ENCODE peak calls at places on chromosomes 16 and 17, in four cellular contexts. One of them, this sample, is unnamed.

GRCh38 chr17:65509032-65509431 is 52.4 kb downstream of the AXIN2 start:
- DNase-seq in mesenchymal stem cell: no peak
- DNase-seq in H9: no peak
- DNase-seq in IMR-90: no peak
- DNase-seq in this sample: no peak

GRCh38 chr17:31391496-31391949 is at the start of gene RAB11FIP4:
- DNase-seq in IMR-90: no peak
- DNase-seq in H9: peak; percentile 47
- DNase-seq in mesenchymal stem cell: peak; percentile 18
- DNase-seq in this sample: no peak

GRCh38 chr17:57523926-57524634 is 221.0 kb downstream of the CCDC182 start:
- DNase-seq in IMR-90: peak; percentile 61
- DNase-seq in H9: no peak
- DNase-seq in mesenchymal stem cell: no peak
- DNase-seq in this sample: no peak

GRCh38 chr17:32871736-32872135 is 5.2 kb downstream of the MYO1D start:
- DNase-seq in mesenchymal stem cell: no peak
- DNase-seq in H9: no peak
- DNase-seq in IMR-90: no peak
- DNase-seq in this sample: no peak

GRCh38 chr16:28495098-28495793 is 803 bp downstream of the APOBR start:
- DNase-seq in H9: no peak
- DNase-seq in mesenchymal stem cell: no peak
- DNase-seq in IMR-90: no peak
- DNase-seq in this sample: no peak

GRCh38 chr17:10170233-10170632 is 28.2 kb downstream of the GAS7 start:
- DNase-seq in H9: no peak
- DNase-seq in mesenchymal stem cell: no peak
- DNase-seq in IMR-90: no peak
- DNase-seq in this sample: no peak

GRCh38 chr17:73160980-73161630 is 3.7 kb upstream of the SSTR2 start:
- DNase-seq in IMR-90: no peak
- DNase-seq in H9: no peak
- DNase-seq in mesenchymal stem cell: no peak
- DNase-seq in this sample: no peak

GRCh38 chr16:18041864-18042834 is 294.4 kb downstream of the NPIPA8 start:
- DNase-seq in IMR-90: no peak
- DNase-seq in H9: no peak
- DNase-seq in mesenchymal stem cell: no peak
- DNase-seq in this sample: no peak

GRCh38 chr17:45954914-45955313 is 44.1 kb upstream of the STH start:
- DNase-seq in mesenchymal stem cell: no peak
- DNase-seq in H9: no peak
- DNase-seq in IMR-90: no peak
- DNase-seq in this sample: no peak

GRCh38 chr16:85448557-85449194 is 164.4 kb upstream of the GSE1 start:
- DNase-seq in mesenchymal stem cell: no peak
- DNase-seq in IMR-90: no peak
- DNase-seq in H9: no peak
- DNase-seq in this sample: no peak

GRCh38 chr17:61402978-61403845 is 3.6 kb downstream of the TBX2 start:
- DNase-seq in H9: peak; percentile 82
- DNase-seq in IMR-90: peak; percentile 66
- DNase-seq in mesenchymal stem cell: peak; percentile 58
- DNase-seq in this sample: no peak

GRCh38 chr17:4897785-4898184 is 1.6 kb upstream of the C17orf107 start:
- DNase-seq in mesenchymal stem cell: no peak
- DNase-seq in H9: no peak
- DNase-seq in IMR-90: no peak
- DNase-seq in this sample: no peak

GRCh38 chr16:30085247-30085646 is 6.5 kb downstream of the TBX6 start:
- DNase-seq in IMR-90: no peak
- DNase-seq in H9: no peak
- DNase-seq in mesenchymal stem cell: no peak
- DNase-seq in this sample: no peak

GRCh38 chr16:62067981-62068380 is 31.7 kb upstream of the CDH8 start:
- DNase-seq in H9: no peak
- DNase-seq in IMR-90: no peak
- DNase-seq in mesenchymal stem cell: no peak
- DNase-seq in this sample: no peak

GRCh38 chr16:86735727-86736126 is 157.4 kb downstream of the FOXL1 start:
- DNase-seq in mesenchymal stem cell: no peak
- DNase-seq in IMR-90: no peak
- DNase-seq in H9: no peak
- DNase-seq in this sample: no peak

GRCh38 chr17:29747660-29748059 is 124.9 kb upstream of the CORO6 start:
- DNase-seq in H9: no peak
- DNase-seq in mesenchymal stem cell: no peak
- DNase-seq in IMR-90: no peak
- DNase-seq in this sample: no peak

GRCh38 chr17:63001689-63002394 is 35.8 kb downstream of the TANC2 start:
- DNase-seq in H9: no peak
- DNase-seq in mesenchymal stem cell: no peak
- DNase-seq in IMR-90: no peak
- DNase-seq in this sample: no peak

GRCh38 chr16:49278567-49278827 is 3.1 kb downstream of the CBLN1 start:
- DNase-seq in mesenchymal stem cell: no peak
- DNase-seq in H9: no peak
- DNase-seq in IMR-90: no peak
- DNase-seq in this sample: no peak

GRCh38 chr16:31397701-31398100 is 4.6 kb downstream of the ITGAD start:
- DNase-seq in mesenchymal stem cell: no peak
- DNase-seq in IMR-90: no peak
- DNase-seq in H9: no peak
- DNase-seq in this sample: no peak

GRCh38 chr17:69523252-69523861 is 108.9 kb downstream of the MAP2K6 start:
- DNase-seq in IMR-90: peak; percentile 64
- DNase-seq in H9: peak; percentile 58
- DNase-seq in mesenchymal stem cell: peak; percentile 67
- DNase-seq in this sample: peak; percentile 20

GRCh38 chr16:2236362-2237075 is at the start of gene DNASE1L2:
- DNase-seq in IMR-90: no peak
- DNase-seq in mesenchymal stem cell: peak; percentile 41
- DNase-seq in H9: peak; percentile 66
- DNase-seq in this sample: peak; percentile 43

GRCh38 chr17:16491131-16491702 is 776 bp downstream of the LRRC75A start:
- DNase-seq in H9: peak; percentile 64
- DNase-seq in mesenchymal stem cell: no peak
- DNase-seq in IMR-90: no peak
- DNase-seq in this sample: no peak

GRCh38 chr16:30122621-30123160 is 329 bp downstream of the MAPK3 start:
- DNase-seq in IMR-90: no peak
- DNase-seq in H9: no peak
- DNase-seq in mesenchymal stem cell: peak; percentile 18
- DNase-seq in this sample: no peak

GRCh38 chr17:67431210-67432015 is 54.3 kb downstream of the PITPNC1 start:
- DNase-seq in IMR-90: peak; percentile 80
- DNase-seq in mesenchymal stem cell: peak; percentile 91
- DNase-seq in H9: no peak
- DNase-seq in this sample: no peak

GRCh38 chr16:73616186-73616585 is 568.3 kb upstream of the ZFHX3 start:
- DNase-seq in H9: no peak
- DNase-seq in mesenchymal stem cell: no peak
- DNase-seq in IMR-90: no peak
- DNase-seq in this sample: peak; percentile 37

GRCh38 chr17:27906623-27907022 is 13.5 kb upstream of the LYRM9 start:
- DNase-seq in H9: no peak
- DNase-seq in IMR-90: no peak
- DNase-seq in mesenchymal stem cell: no peak
- DNase-seq in this sample: no peak

GRCh38 chr16:88789593-88789992 is 4.6 kb upstream of the PIEZO1 start:
- DNase-seq in mesenchymal stem cell: no peak
- DNase-seq in IMR-90: no peak
- DNase-seq in H9: no peak
- DNase-seq in this sample: no peak

GRCh38 chr17:4329838-4330237 is 36.6 kb downstream of the UBE2G1 start:
- DNase-seq in mesenchymal stem cell: peak; percentile 99
- DNase-seq in IMR-90: peak; percentile 99
- DNase-seq in H9: no peak
- DNase-seq in this sample: no peak

GRCh38 chr16:19132898-19133297 is 19.1 kb downstream of the ITPRIPL2 start:
- DNase-seq in IMR-90: no peak
- DNase-seq in H9: no peak
- DNase-seq in mesenchymal stem cell: peak; percentile 84
- DNase-seq in this sample: no peak

GRCh38 chr16:53478965-53479364 is 24.0 kb downstream of the AKTIP start:
- DNase-seq in IMR-90: no peak
- DNase-seq in H9: no peak
- DNase-seq in mesenchymal stem cell: no peak
- DNase-seq in this sample: no peak

GRCh38 chr17:67751101-67752074 is 33.7 kb downstream of the NOL11 start:
- DNase-seq in H9: peak; percentile 76
- DNase-seq in IMR-90: no peak
- DNase-seq in mesenchymal stem cell: no peak
- DNase-seq in this sample: no peak

GRCh38 chr16:15955425-15955824 is 6.0 kb downstream of the ABCC1 start:
- DNase-seq in H9: no peak
- DNase-seq in mesenchymal stem cell: no peak
- DNase-seq in IMR-90: no peak
- DNase-seq in this sample: no peak

GRCh38 chr17:58121925-58122324 is 26.3 kb upstream of the OR4D1 start:
- DNase-seq in H9: peak; percentile 53
- DNase-seq in IMR-90: peak; percentile 22
- DNase-seq in mesenchymal stem cell: peak; percentile 20
- DNase-seq in this sample: no peak

GRCh38 chr17:55478971-55479370 is 32.3 kb downstream of the SMIM36 start:
- DNase-seq in H9: no peak
- DNase-seq in IMR-90: no peak
- DNase-seq in mesenchymal stem cell: peak; percentile 36
- DNase-seq in this sample: no peak

GRCh38 chr16:23105309-23105708 is 43.9 kb downstream of the USP31 start:
- DNase-seq in H9: no peak
- DNase-seq in mesenchymal stem cell: no peak
- DNase-seq in IMR-90: no peak
- DNase-seq in this sample: no peak

GRCh38 chr16:88672776-88673175 is 9.9 kb upstream of the MVD start:
- DNase-seq in IMR-90: no peak
- DNase-seq in H9: peak; percentile 86
- DNase-seq in mesenchymal stem cell: no peak
- DNase-seq in this sample: no peak

GRCh38 chr17:74968361-74968780 is 4.2 kb downstream of the HID1 start:
- DNase-seq in IMR-90: no peak
- DNase-seq in H9: no peak
- DNase-seq in mesenchymal stem cell: no peak
- DNase-seq in this sample: no peak

GRCh38 chr16:51538707-51539604 is 387.9 kb upstream of the SALL1 start:
- DNase-seq in mesenchymal stem cell: peak; percentile 97
- DNase-seq in IMR-90: peak; percentile 92
- DNase-seq in H9: no peak
- DNase-seq in this sample: no peak

GRCh38 chr17:40303706-40304450 is 5.1 kb upstream of the RARA start:
- DNase-seq in mesenchymal stem cell: peak; percentile 77
- DNase-seq in IMR-90: peak; percentile 50
- DNase-seq in H9: no peak
- DNase-seq in this sample: no peak

GRCh38 chr16:53789159-53789558 is 85.2 kb downstream of the FTO start:
- DNase-seq in IMR-90: peak; percentile 84
- DNase-seq in mesenchymal stem cell: peak; percentile 71
- DNase-seq in H9: no peak
- DNase-seq in this sample: no peak

GRCh38 chr16:75263963-75264445 is 12.6 kb upstream of the BCAR1 start:
- DNase-seq in H9: no peak
- DNase-seq in IMR-90: no peak
- DNase-seq in mesenchymal stem cell: peak; percentile 58
- DNase-seq in this sample: no peak
- H3K4me1 ChIP-seq in H9: no peaks in the 10 kb centered on the region
- H3K4me1 ChIP-seq in IMR-90: peaks cover 45% of the 10 kb centered on the region
- H3K4me1 ChIP-seq in mesenchymal stem cell: peaks cover 60% of the 10 kb centered on the region
- H3K4me1 ChIP-seq in this sample: peaks cover 21% of the 10 kb centered on the region

GRCh38 chr17:77467513-77467912 is 326.7 kb downstream of the SEC14L1 start:
- DNase-seq in mesenchymal stem cell: no peak
- DNase-seq in H9: no peak
- DNase-seq in IMR-90: no peak
- DNase-seq in this sample: no peak
- H2AK5ac ChIP-seq in mesenchymal stem cell: peak overlapping the region; percentile 52
- H2AK5ac ChIP-seq in H9: no peak overlapping the region
- H2AK5ac ChIP-seq in IMR-90: no peak overlapping the region
- H2AK5ac ChIP-seq in this sample: peak overlapping the region; percentile 89

GRCh38 chr16:67543582-67543981 is 15.0 kb downstream of the RIPOR1 start:
- DNase-seq in IMR-90: no peak
- DNase-seq in H9: no peak
- DNase-seq in mesenchymal stem cell: no peak
- DNase-seq in this sample: no peak
- H3K4me1 ChIP-seq in IMR-90: peaks cover 4% of the 10 kb centered on the region
- H3K4me1 ChIP-seq in H9: no peaks in the 10 kb centered on the region
- H3K4me1 ChIP-seq in mesenchymal stem cell: peaks cover 35% of the 10 kb centered on the region
- H3K4me1 ChIP-seq in this sample: peaks cover 2% of the 10 kb centered on the region

GRCh38 chr17:34596897-34597296 is 17.5 kb downstream of the TMEM132E start:
- DNase-seq in mesenchymal stem cell: no peak
- DNase-seq in H9: no peak
- DNase-seq in IMR-90: no peak
- DNase-seq in this sample: no peak
- H2AK5ac ChIP-seq in mesenchymal stem cell: no peak overlapping the region
- H2AK5ac ChIP-seq in H9: no peak overlapping the region
- H2AK5ac ChIP-seq in IMR-90: no peak overlapping the region
- H2AK5ac ChIP-seq in this sample: peak overlapping the region; percentile 51

DNA sequence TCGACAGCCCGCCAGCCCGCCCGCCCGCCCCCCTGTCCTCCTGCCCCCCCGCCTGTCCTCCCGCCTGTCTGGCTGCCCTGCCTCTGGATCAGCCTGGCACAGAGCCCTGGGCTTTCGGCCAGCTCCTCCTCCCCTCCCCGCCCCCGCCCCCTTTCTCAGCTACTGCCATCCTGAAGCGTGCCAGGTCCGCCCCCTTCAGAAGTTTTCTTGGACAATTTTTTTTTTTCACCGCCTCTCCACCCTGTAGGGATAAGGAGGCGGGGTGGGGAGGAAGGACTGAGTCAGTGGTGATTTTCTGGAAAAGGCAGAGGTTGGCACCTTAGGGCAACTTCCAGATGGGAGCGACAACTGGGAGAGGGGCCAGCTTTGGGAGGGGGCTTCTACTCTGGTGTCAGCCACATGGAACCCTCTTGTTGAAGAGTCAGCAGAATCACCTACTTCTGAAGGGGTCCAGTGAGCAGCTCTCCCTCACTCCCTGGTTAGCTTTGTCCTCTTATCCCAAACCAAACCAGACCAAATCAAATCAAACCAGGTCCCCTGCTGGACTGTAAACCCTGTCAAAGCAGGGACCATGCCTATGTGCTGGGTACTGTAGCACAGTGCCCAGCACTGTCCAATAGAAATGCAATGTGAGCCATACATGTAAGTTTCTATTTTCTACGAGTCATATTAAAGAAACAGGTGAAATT is 19.7 kb downstream of the IGF2BP1 start:
- DNase-seq in IMR-90: peak; percentile 80
- DNase-seq in H9: peak; percentile 29
- DNase-seq in mesenchymal stem cell: no peak
- DNase-seq in this sample: no peak
- H3K4me1 ChIP-seq in IMR-90: peaks cover 36% of the 10 kb centered on the region
- H3K4me1 ChIP-seq in H9: peaks cover 36% of the 10 kb centered on the region
- H3K4me1 ChIP-seq in mesenchymal stem cell: peaks cover 51% of the 10 kb centered on the region
- H3K4me1 ChIP-seq in this sample: peaks cover 30% of the 10 kb centered on the region

GRCh38 chr16:81713796-81714195 is 65.3 kb upstream of the PLCG2 start:
- DNase-seq in H9: no peak
- DNase-seq in IMR-90: no peak
- DNase-seq in mesenchymal stem cell: no peak
- DNase-seq in this sample: no peak
- H2AK5ac ChIP-seq in H9: no peak overlapping the region
- H2AK5ac ChIP-seq in IMR-90: no peak overlapping the region
- H2AK5ac ChIP-seq in mesenchymal stem cell: no peak overlapping the region
- H2AK5ac ChIP-seq in this sample: peak overlapping the region; percentile 79

This sample was measured in neuronal stem cell.